ENCODE peak calls at places on chromosome 3, in eight cellular contexts. W is NCI-H345; U is fibroblast of lung; G is natural killer cell treated with Interleukin-12 subunit alpha and Interleukin-12 subunit beta and Interleukin-15 and Interleukin-18, amount 100 ng/mL, for 72 hours; H is cardiac muscle cell; R is HT1080; O is kidney glomerular epithelial cell; M is glutamatergic neuron. V is an unnamed sample.

GRCh38 chr3:127011270-127011992 is 28.5 kb downstream of the PLXNA1 start:
- DNase-seq in W (no peak), U (peak; percentile 84), G (no peak), H (no peak), R (no peak), O (no peak), M (peak; percentile 77), V (no peak)

GRCh38 chr3:170808041-170808440 is 62.0 kb downstream of the RPL22L1 start:
- DNase-seq in W (no peak), U (no peak), G (no peak), H (no peak), R (no peak), O (no peak), M (no peak), V (no peak)

GRCh38 chr3:2765002-2765579 is 345.1 kb downstream of the IL5RA start:
- DNase-seq in W (peak; percentile 11), U (no peak), G (no peak), H (peak; percentile 65), R (peak; percentile 51), O (peak; percentile 36), M (no peak), V (no peak)

GRCh38 chr3:181735921-181736320 is 24.2 kb downstream of the SOX2 start:
- DNase-seq in W (no peak), U (no peak), G (no peak), H (peak; percentile 53), R (no peak), O (no peak), M (no peak), V (no peak)

GRCh38 chr3:192207661-192208060 is 519.7 kb downstream of the FGF12 start:
- DNase-seq in W (peak; percentile 69), U (no peak), G (no peak), H (no peak), R (no peak), O (no peak), M (no peak), V (no peak)

GRCh38 chr3:134231131-134231530 is 19.5 kb downstream of the RYK start:
- DNase-seq in W (no peak), U (peak; percentile 42), G (no peak), H (no peak), R (no peak), O (no peak), M (no peak), V (no peak)

GRCh38 chr3:59563072-59563605 is 513.3 kb upstream of the CFAP20DC start:
- DNase-seq in W (no peak), U (peak; percentile 15), G (no peak), H (no peak), R (peak; percentile 64), O (no peak), M (no peak), V (peak; percentile 21)

GRCh38 chr3:67509471-67510075 is 144.8 kb downstream of the SUCLG2 start:
- DNase-seq in W (no peak), U (no peak), G (no peak), H (no peak), R (peak; percentile 54), O (no peak), M (no peak), V (no peak)

GRCh38 chr3:123321806-123322205 is 120.1 kb downstream of the SEC22A start:
- DNase-seq in W (no peak), U (no peak), G (no peak), H (no peak), R (no peak), O (no peak), M (no peak), V (no peak)

GRCh38 chr3:17515445-17516227 is 226.8 kb downstream of the TBC1D5 start:
- DNase-seq in W (no peak), U (peak; percentile 9), G (no peak), H (no peak), R (no peak), O (no peak), M (no peak), V (no peak)

GRCh38 chr3:116005404-116005803 is 382.1 kb downstream of the GAP43 start:
- DNase-seq in W (no peak), U (peak; percentile 89), G (no peak), H (no peak), R (peak; percentile 98), O (peak; percentile 92), M (peak; percentile 56), V (peak; percentile 96)

GRCh38 chr3:9669720-9670432 is 20.6 kb downstream of the MTMR14 start:
- DNase-seq in W (no peak), U (no peak), G (no peak), H (no peak), R (no peak), O (no peak), M (no peak), V (no peak)

GRCh38 chr3:137202941-137203340 is 245.2 kb downstream of the IL20RB start:
- DNase-seq in W (no peak), U (no peak), G (no peak), H (no peak), R (no peak), O (no peak), M (no peak), V (no peak)

GRCh38 chr3:12436514-12437222 is 47.6 kb upstream of the TSEN2 start:
- DNase-seq in W (no peak), U (peak; percentile 87), G (no peak), H (no peak), R (peak; percentile 39), O (peak; percentile 11), M (no peak), V (no peak)

GRCh38 chr3:58116985-58117384 is 93.8 kb downstream of the DNASE1L3 start:
- DNase-seq in W (no peak), U (peak; percentile 15), G (no peak), H (no peak), R (no peak), O (no peak), M (no peak), V (no peak)

GRCh38 chr3:15324335-15324734 is 8.1 kb downstream of the SH3BP5 start:
- DNase-seq in W (no peak), U (no peak), G (no peak), H (no peak), R (no peak), O (peak; percentile 17), M (no peak), V (no peak)

GRCh38 chr3:16338999-16339398 is 74.0 kb downstream of the OXNAD1 start:
- DNase-seq in W (no peak), U (peak; percentile 97), G (peak; percentile 74), H (no peak), R (peak; percentile 89), O (peak; percentile 73), M (no peak), V (peak; percentile 79)

GRCh38 chr3:128091586-128091985 is 32.0 kb downstream of the RUVBL1 start:
- DNase-seq in W (no peak), U (no peak), G (no peak), H (no peak), R (no peak), O (no peak), M (no peak), V (no peak)

GRCh38 chr3:110149763-110150162 is 812.4 kb upstream of the DPPA4 start:
- DNase-seq in W (no peak), U (no peak), G (no peak), H (no peak), R (no peak), O (no peak), M (no peak), V (no peak)

GRCh38 chr3:127779747-127780146 is 42.6 kb downstream of the MGLL start:
- DNase-seq in W (no peak), U (no peak), G (no peak), H (peak; percentile 27), R (peak; percentile 86), O (no peak), M (no peak), V (peak; percentile 48)

GRCh38 chr3:144394052-144394451 is 422.4 kb downstream of the DIPK2A start:
- DNase-seq in W (no peak), U (peak; percentile 8), G (no peak), H (no peak), R (peak; percentile 83), O (peak; percentile 53), M (no peak), V (no peak)

GRCh38 chr3:882526-882925 is 210.3 kb upstream of the CNTN6 start:
- DNase-seq in W (no peak), U (no peak), G (no peak), H (no peak), R (peak; percentile 81), O (peak; percentile 68), M (no peak), V (peak; percentile 25)

V was measured in kidney epithelial cell.